ENCODE peak calls at places on chromosomes 16 and 17, in nine cellular contexts. I, C, D, J, G, H, Z, L and Q are unnamed samples.

GRCh38 chr17:75489511-75489955 is 25.8 kb downstream of the CASKIN2 start:
- DNase-seq in I (no peak), J (no peak), G (no peak), L (no peak), D (no peak), H (no peak), C (no peak), Z (no peak), Q (no peak)

GRCh38 chr17:75487351-75488070 is 27.8 kb downstream of the CASKIN2 start:
- DNase-seq in C (peak), Z (no peak), J (no peak), H (peak), I (peak), D (no peak), L (no peak), G (no peak), Q (peak)

GRCh38 chr17:74749262-74750038 is 1.0 kb downstream of the NHERF1 start:
- DNase-seq in Z (no peak), I (no peak), L (peak), H (peak), C (peak), D (no peak), J (no peak), G (no peak), Q (peak)

GRCh38 chr16:12613131-12613991 is 190.3 kb downstream of the CPPED1 start:
- DNase-seq in J (no peak), L (peak), H (peak), I (no peak), C (peak), D (no peak), Z (peak), G (peak), Q (no peak)

GRCh38 chr17:76843703-76844484 is 24.3 kb upstream of the MGAT5B start:
- DNase-seq in Z (no peak), L (no peak), I (no peak), J (no peak), C (no peak), H (no peak), D (no peak), G (no peak), Q (no peak)

GRCh38 chr17:1484586-1485310 is 7.7 kb downstream of the MYO1C start:
- DNase-seq in C (peak), I (peak), D (peak), L (peak), H (peak), Z (peak), G (no peak), J (no peak), Q (peak)

GRCh38 chr16:83214671-83215070 is 587.9 kb downstream of the CDH13 start:
- DNase-seq in D (no peak), L (peak), I (no peak), H (no peak), J (no peak), Z (no peak), C (no peak), G (no peak), Q (no peak)

GRCh38 chr16:16908058-16908457 is 529.1 kb downstream of the NPIPA7 start:
- DNase-seq in G (no peak), J (no peak), C (no peak), I (no peak), H (no peak), Z (no peak), D (no peak), L (no peak), Q (no peak)

GRCh38 chr17:38673714-38674012 is 1.1 kb downstream of the EPOP start:
- DNase-seq in D (peak), C (no peak), J (no peak), Z (no peak), L (no peak), G (no peak), I (peak), H (no peak), Q (no peak)

GRCh38 chr16:24758986-24759385 is 29.5 kb downstream of the TNRC6A start:
- DNase-seq in G (no peak), D (no peak), I (no peak), L (peak), H (no peak), Z (peak), J (no peak), C (no peak), Q (no peak)

GRCh38 chr16:6988846-6989245 is 343.8 kb upstream of the RBFOX1 start:
- DNase-seq in I (no peak), H (no peak), Z (no peak), L (no peak), G (no peak), D (no peak), C (no peak), J (no peak), Q (no peak)

GRCh38 chr16:50273888-50274770 is 7.8 kb downstream of the ADCY7 start:
- DNase-seq in D (no peak), L (no peak), J (no peak), C (peak), Z (no peak), G (no peak), I (peak), H (no peak), Q (peak)

GRCh38 chr17:5355416-5356129 is 63.9 kb downstream of the NUP88 start:
- DNase-seq in H (no peak), G (peak), C (no peak), J (peak), D (no peak), I (no peak), L (peak), Z (peak), Q (no peak)

GRCh38 chr17:63961355-63962207 is 11.1 kb downstream of the SCN4A start:
- DNase-seq in D (peak), G (peak), H (peak), L (peak), Z (peak), J (no peak), C (peak), I (peak), Q (peak)

GRCh38 chr17:40726919-40727318 is 23.4 kb upstream of the KRT24 start:
- DNase-seq in I (no peak), C (no peak), D (no peak), H (no peak), G (no peak), Z (peak), J (no peak), L (peak), Q (no peak)

GRCh38 chr17:48571826-48572417 is 6.2 kb downstream of the HOXB4 start:
- DNase-seq in Z (no peak), L (no peak), J (no peak), G (no peak), D (no peak), I (no peak), H (no peak), C (no peak), Q (no peak)

GRCh38 chr16:30030841-30031413 is at the start of gene TLCD3B:
- DNase-seq in I (no peak), H (peak), Z (no peak), C (no peak), L (no peak), G (no peak), D (no peak), J (no peak), Q (no peak)

GRCh38 chr17:2214887-2215615 is 88.5 kb downstream of the SMG6 start:
- DNase-seq in I (no peak), L (no peak), H (no peak), J (no peak), D (no peak), Z (no peak), C (no peak), G (peak), Q (no peak)

GRCh38 chr16:10979717-10980601 is 35.6 kb downstream of the CLEC16A start:
- DNase-seq in H (peak), L (peak), G (peak), C (no peak), D (no peak), Z (peak), J (no peak), I (no peak), Q (no peak)

GRCh38 chr16:82987767-82988166 is 361.0 kb downstream of the CDH13 start:
- DNase-seq in D (no peak), G (no peak), Z (peak), L (peak), H (no peak), I (no peak), C (no peak), J (no peak), Q (no peak)

GRCh38 chr16:65176603-65177002 is 54.7 kb upstream of the CDH11 start:
- DNase-seq in L (no peak), G (peak), I (no peak), Z (no peak), D (no peak), C (no peak), J (peak), H (no peak), Q (no peak)

GRCh38 chr16:85754403-85754802 is 3.5 kb upstream of the C16orf74 start:
- DNase-seq in L (no peak), G (no peak), I (peak), J (no peak), D (no peak), Z (no peak), C (no peak), H (no peak), Q (no peak)

GRCh38 chr16:30009990-30010816 is 624 bp downstream of the DOC2A start:
- DNase-seq in G (no peak), L (no peak), J (no peak), D (no peak), C (no peak), H (no peak), Z (no peak), I (no peak), Q (no peak)

GRCh38 chr16:50668368-50669008 is 12.6 kb downstream of the SNX20 start:
- DNase-seq in C (no peak), L (peak), H (no peak), I (no peak), D (no peak), G (no peak), Z (no peak), J (no peak), Q (no peak)

GRCh38 chr17:59093702-59094231 is 12.9 kb downstream of the TRIM37 start:
- DNase-seq in C (no peak), D (no peak), Z (peak), I (no peak), L (peak), G (peak), H (no peak), J (peak), Q (no peak)

GRCh38 chr17:50817142-50817751 is 18.1 kb upstream of the WFIKKN2 start:
- DNase-seq in L (no peak), J (no peak), D (peak), G (no peak), C (peak), I (no peak), H (peak), Z (no peak), Q (peak)

GRCh38 chr17:43852571-43852970 is 5.6 kb downstream of the CD300LG start:
- DNase-seq in J (no peak), D (no peak), I (no peak), G (no peak), L (no peak), Z (no peak), H (no peak), C (no peak), Q (no peak)

GRCh38 chr16:28155293-28155692 is 56.5 kb downstream of the XPO6 start:
- DNase-seq in J (no peak), L (no peak), I (no peak), Z (no peak), C (no peak), D (no peak), G (no peak), H (no peak), Q (no peak)

GRCh38 chr16:21338537-21339268 is 60.6 kb upstream of the CRYM start:
- DNase-seq in L (peak), Z (no peak), J (no peak), I (peak), D (no peak), G (no peak), H (no peak), C (no peak), Q (no peak)

GRCh38 chr17:37167756-37168155 is 208.0 kb upstream of the C17orf78 start:
- DNase-seq in L (no peak), J (no peak), D (no peak), C (no peak), G (no peak), I (no peak), H (no peak), Z (no peak), Q (no peak)

GRCh38 chr16:2829501-2830354 is at the start of gene ZG16B:
- DNase-seq in C (no peak), H (no peak), I (peak), D (no peak), L (peak), G (no peak), Z (no peak), J (no peak), Q (peak)

GRCh38 chr17:50079334-50080095 is 15.6 kb upstream of the PDK2 start:
- DNase-seq in L (peak), Z (no peak), J (no peak), D (no peak), H (peak), G (peak), I (no peak), C (peak), Q (no peak)

GRCh38 chr16:23434380-23434779 is 18.6 kb downstream of the COG7 start:
- DNase-seq in D (no peak), L (peak), H (peak), Z (peak), J (peak), C (peak), G (peak), I (peak), Q (peak)

GRCh38 chr17:78272181-78272913 is 40.9 kb downstream of the TMEM235 start:
- DNase-seq in J (no peak), H (peak), G (no peak), C (peak), L (peak), D (no peak), I (no peak), Z (peak), Q (no peak)

GRCh38 chr16:67917852-67918236 is 13.8 kb downstream of the CTRL start:
- DNase-seq in J (no peak), I (no peak), Z (peak), C (peak), D (no peak), G (peak), L (peak), H (no peak), Q (no peak)

GRCh38 chr17:5237541-5238016 is 2.9 kb upstream of the SCIMP start:
- DNase-seq in G (peak), I (peak), L (peak), C (peak), Z (peak), D (peak), J (no peak), H (peak), Q (no peak)

DNA sequence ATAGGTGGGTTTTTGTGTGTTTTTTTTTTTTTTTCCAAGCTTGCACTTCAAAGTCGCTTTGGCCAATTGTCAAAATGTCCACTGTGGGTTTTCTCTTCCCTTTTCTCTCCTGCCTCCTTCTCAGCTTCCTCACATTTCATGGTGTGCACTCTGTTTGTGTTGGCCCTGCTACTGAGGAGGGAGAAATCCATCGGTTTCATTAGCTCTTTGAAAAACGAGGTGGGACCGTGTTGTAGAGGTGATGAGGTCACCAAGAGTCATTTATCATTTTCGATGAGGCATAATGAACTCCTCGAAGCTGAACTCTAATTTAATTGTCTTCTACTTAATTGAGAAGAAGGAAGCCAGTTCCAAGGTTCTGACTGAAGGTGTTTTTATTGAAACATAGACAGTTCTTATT is 174.4 kb upstream of the TOX3 start:
- DNase-seq in C (no peak), G (no peak), D (no peak), J (no peak), I (no peak), L (no peak), Z (no peak), H (no peak), Q (no peak)
- TF ChIP-seq CTCF in C (no peak), G (no peak), D (no peak), J (no peak), I (no peak), L (no peak), Z (no peak), H (no peak), Q (no peak)

DNA sequence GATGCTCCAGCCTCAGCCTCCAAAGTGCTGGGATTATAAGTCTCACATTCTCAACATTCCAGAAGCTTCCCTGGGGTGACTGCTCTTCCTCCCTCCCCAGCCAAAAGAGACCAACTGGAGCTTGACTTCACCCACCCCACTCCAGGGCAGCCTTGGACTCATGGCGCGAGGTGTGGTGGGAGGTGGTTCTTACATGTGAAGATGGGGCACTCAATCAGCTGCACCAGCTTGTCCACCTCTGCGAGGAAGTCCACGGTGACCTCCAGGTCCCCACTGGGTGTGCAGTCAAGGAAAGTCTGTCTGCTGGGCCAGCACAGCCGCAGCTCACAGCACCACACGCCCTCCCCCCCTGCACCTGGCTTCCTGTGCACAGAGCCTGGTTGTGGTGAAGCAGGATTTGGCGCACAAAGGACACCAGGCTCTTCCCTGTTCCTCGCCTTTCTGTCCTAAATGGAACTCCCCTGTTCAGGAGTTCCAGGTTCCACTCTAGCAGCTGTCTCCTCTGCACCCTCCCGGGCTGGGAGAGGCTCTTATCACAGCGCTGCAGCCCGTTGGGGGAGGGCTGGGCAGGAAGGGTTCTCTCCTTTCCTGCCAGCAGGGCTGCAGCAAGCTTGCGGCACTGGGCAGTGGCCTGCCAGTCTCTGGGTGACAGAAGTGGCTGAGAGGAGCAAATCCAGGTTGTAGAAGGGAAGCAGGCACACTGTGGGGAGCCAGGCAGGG is 9.7 kb upstream of the MTSS2 start:
- DNase-seq in L (peak), D (no peak), C (peak), J (no peak), Z (no peak), I (no peak), H (peak), G (peak), Q (no peak)
- TF ChIP-seq CTCF in L (peak), D (no peak), C (no peak), J (no peak), Z (no peak), I (no peak), H (peak), G (no peak), Q (no peak)

GRCh38 chr17:47095268-47095667 is 93.8 kb downstream of the CDC27 start:
- DNase-seq in D (no peak), L (no peak), Z (no peak), I (no peak), G (no peak), J (no peak), C (no peak), H (no peak), Q (no peak)
- TF ChIP-seq CTCF in D (no peak), L (no peak), Z (no peak), I (no peak), G (no peak), J (no peak), C (no peak), H (no peak), Q (no peak)

GRCh38 chr17:53032861-53033271 is 789.9 kb upstream of the KIF2B start:
- DNase-seq in J (no peak), G (no peak), Z (peak), C (peak), L (peak), I (no peak), H (peak), D (peak), Q (no peak)
- TF ChIP-seq CTCF in J (no peak), G (no peak), Z (peak), C (no peak), L (peak), I (peak), H (peak), D (peak), Q (no peak)

GRCh38 chr16:56741399-56741798 is 11.5 kb downstream of the NUP93 start:
- DNase-seq in C (no peak), I (no peak), Z (no peak), L (no peak), G (no peak), H (no peak), J (no peak), D (no peak), Q (no peak)

GRCh38 chr16:56744996-56745640 is 15.2 kb downstream of the NUP93 start:
- DNase-seq in I (no peak), H (peak), J (no peak), D (no peak), C (no peak), L (no peak), G (no peak), Z (no peak), Q (no peak)

GRCh38 chr16:56742030-56742984 is 12.4 kb downstream of the NUP93 start:
- DNase-seq in D (no peak), C (no peak), Z (peak), G (peak), L (peak), J (peak), I (no peak), H (no peak), Q (no peak)

GRCh38 chr16:56747486-56748045 is 17.6 kb downstream of the NUP93 start:
- DNase-seq in G (peak), J (no peak), D (no peak), C (no peak), H (no peak), I (no peak), L (no peak), Z (no peak), Q (no peak)

GRCh38 chr16:56743840-56744239 is 13.9 kb downstream of the NUP93 start:
- DNase-seq in I (no peak), D (no peak), L (peak), C (no peak), G (peak), J (no peak), H (peak), Z (no peak), Q (no peak)
- TF ChIP-seq CTCF in I (no peak), D (no peak), L (peak), C (no peak), G (peak), J (no peak), H (peak), Z (no peak), Q (no peak)

GRCh38 chr16:66515543-66516171 is 34.3 kb downstream of the TK2 start:
- DNase-seq in I (peak), D (no peak), Z (no peak), J (no peak), L (peak), G (peak), C (peak), H (peak), Q (peak)
- TF ChIP-seq CTCF in I (peak), D (peak), Z (peak), J (peak), L (no peak), G (peak), C (peak), H (peak), Q (peak)

DNA sequence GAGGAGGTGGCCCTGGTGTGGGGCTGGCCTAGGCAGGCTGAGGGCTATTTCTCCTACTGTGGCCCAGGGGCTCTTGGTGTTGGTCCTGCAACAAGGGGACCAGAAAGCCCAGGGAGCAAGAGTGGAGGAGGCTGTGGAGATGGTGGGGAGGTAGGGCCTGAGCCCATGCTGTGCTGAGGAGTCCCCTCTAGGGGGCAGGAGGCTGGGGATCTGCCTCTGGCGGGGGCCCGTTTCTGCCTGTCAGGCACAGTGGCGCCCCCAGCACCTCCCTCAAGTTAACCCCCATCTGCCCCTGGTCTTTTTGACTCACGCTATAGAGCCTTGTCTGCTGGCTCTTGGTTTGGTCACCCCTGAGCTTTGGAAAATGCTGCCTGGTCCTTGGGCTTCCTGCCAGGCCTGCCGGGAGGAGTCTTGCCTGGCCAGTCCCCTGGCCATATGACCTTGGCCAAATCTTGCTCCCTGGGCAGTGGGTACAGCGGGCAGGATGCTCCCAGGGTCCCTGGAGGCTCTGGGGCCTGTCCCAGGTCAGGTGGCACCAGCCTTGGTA is 5.9 kb downstream of the BAIAP2 start:
- DNase-seq in J (no peak), H (peak), Z (no peak), D (no peak), C (peak), L (no peak), G (no peak), I (peak), Q (peak)
- TF ChIP-seq CTCF in J (peak), H (peak), Z (peak), D (peak), C (peak), L (peak), G (peak), I (peak), Q (peak)

GRCh38 chr17:30600062-30600829 is 123.0 kb downstream of the GOSR1 start:
- DNase-seq in G (peak), L (peak), I (peak), J (no peak), C (peak), Z (peak), D (peak), H (peak), Q (peak)
- TF ChIP-seq CTCF in G (peak), L (peak), I (peak), J (peak), C (peak), Z (peak), D (peak), H (peak), Q (peak)